ENCODE peak calls at places on chromosomes 3 and 15, in seven cellular contexts. B, E, G, N, K, H and Y are unnamed samples.

GRCh38 chr3:185613016-185613415 is 26.9 kb downstream of the SENP2 start:
- DNase-seq in B (no peak), E (no peak), G (no peak), N (no peak), K (no peak), H (no peak), Y (no peak)

GRCh38 chr3:77147836-77148578 is 108.1 kb downstream of the ROBO2 start:
- DNase-seq in B (no peak), E (no peak), G (no peak), N (no peak), K (no peak), H (no peak), Y (no peak)

GRCh38 chr3:12442654-12443501 is 41.4 kb upstream of the TSEN2 start:
- DNase-seq in B (no peak), E (no peak), G (no peak), N (no peak), K (no peak), H (no peak), Y (no peak)

GRCh38 chr3:12707425-12707824 is 43.5 kb upstream of the RAF1 start:
- DNase-seq in B (no peak), E (peak), G (no peak), N (no peak), K (no peak), H (no peak), Y (peak)

GRCh38 chr15:24858737-24859601 is 95.8 kb upstream of the SNRPN start:
- DNase-seq in B (no peak), E (no peak), G (no peak), N (peak), K (no peak), H (no peak), Y (peak)

GRCh38 chr3:4656646-4657318 is 163.6 kb downstream of the ITPR1 start:
- DNase-seq in B (no peak), E (no peak), G (no peak), N (no peak), K (no peak), H (no peak), Y (no peak)

GRCh38 chr3:196954832-196955231 is 12.5 kb upstream of the NCBP2 start:
- DNase-seq in B (no peak), E (no peak), G (no peak), N (no peak), K (no peak), H (no peak), Y (no peak)

GRCh38 chr15:75673426-75674247 is 25.9 kb downstream of the SNX33 start:
- DNase-seq in B (no peak), E (no peak), G (no peak), N (no peak), K (no peak), H (peak), Y (peak)

GRCh38 chr15:60384526-60385127 is 13.2 kb downstream of the ANXA2 start:
- DNase-seq in B (no peak), E (no peak), G (no peak), N (no peak), K (no peak), H (no peak), Y (no peak)

GRCh38 chr15:60390231-60390630 is 7.6 kb downstream of the ANXA2 start:
- DNase-seq in B (no peak), E (no peak), G (no peak), N (no peak), K (no peak), H (no peak), Y (peak)

GRCh38 chr15:60389261-60390077 is 8.3 kb downstream of the ANXA2 start:
- DNase-seq in B (no peak), E (no peak), G (no peak), N (no peak), K (peak), H (no peak), Y (peak)

GRCh38 chr15:60385620-60386552 is 11.9 kb downstream of the ANXA2 start:
- DNase-seq in B (no peak), E (no peak), G (no peak), N (no peak), K (no peak), H (no peak), Y (peak)

DNA sequence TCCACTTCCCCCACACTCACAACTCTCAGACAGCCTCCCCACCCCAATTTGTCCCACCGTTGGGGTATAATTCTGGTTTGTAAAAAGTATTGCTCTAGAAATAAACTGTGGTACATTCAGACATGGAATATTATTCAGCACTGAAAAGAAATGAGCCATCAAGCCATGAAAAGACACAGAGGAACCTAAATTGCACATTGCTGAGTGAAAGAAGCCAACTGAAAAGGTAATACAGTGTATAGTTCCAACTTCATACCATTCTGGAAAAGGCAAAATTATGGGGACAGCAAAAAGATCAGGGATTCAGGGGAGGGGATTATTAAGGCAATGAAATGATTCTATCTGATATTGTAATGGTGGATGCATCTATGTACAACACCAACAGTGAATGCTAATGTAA is 10.5 kb downstream of the ANXA2 start:
- DNase-seq in B (no peak), E (no peak), G (no peak), N (no peak), K (no peak), H (no peak), Y (no peak)
- H3K4me3 ChIP-seq in B (no peak), E (no peak), G (no peak), N (no peak), K (no peak), H (no peak), Y (no peak)

GRCh38 chr15:50113187-50113505 is 5.9 kb downstream of the ATP8B4 start:
- DNase-seq in B (no peak), E (no peak), G (no peak), N (no peak), K (no peak), H (no peak), Y (no peak)

GRCh38 chr15:50114381-50114780 is 4.7 kb downstream of the ATP8B4 start:
- DNase-seq in B (no peak), E (peak), G (no peak), N (no peak), K (no peak), H (no peak), Y (no peak)

GRCh38 chr15:50119063-50119700 is at the start of gene ATP8B4:
- DNase-seq in B (no peak), E (no peak), G (no peak), N (no peak), K (no peak), H (no peak), Y (no peak)

GRCh38 chr15:50117628-50118027 is 1.4 kb downstream of the ATP8B4 start:
- DNase-seq in B (no peak), E (no peak), G (no peak), N (no peak), K (no peak), H (no peak), Y (no peak)

GRCh38 chr15:50116477-50116876 is 2.6 kb downstream of the ATP8B4 start:
- DNase-seq in B (peak), E (no peak), G (no peak), N (no peak), K (no peak), H (no peak), Y (peak)
- TF ChIP-seq CTCF in B (peak), E (no peak), G (no peak), N (peak), K (peak), H (no peak), Y (peak)

DNA sequence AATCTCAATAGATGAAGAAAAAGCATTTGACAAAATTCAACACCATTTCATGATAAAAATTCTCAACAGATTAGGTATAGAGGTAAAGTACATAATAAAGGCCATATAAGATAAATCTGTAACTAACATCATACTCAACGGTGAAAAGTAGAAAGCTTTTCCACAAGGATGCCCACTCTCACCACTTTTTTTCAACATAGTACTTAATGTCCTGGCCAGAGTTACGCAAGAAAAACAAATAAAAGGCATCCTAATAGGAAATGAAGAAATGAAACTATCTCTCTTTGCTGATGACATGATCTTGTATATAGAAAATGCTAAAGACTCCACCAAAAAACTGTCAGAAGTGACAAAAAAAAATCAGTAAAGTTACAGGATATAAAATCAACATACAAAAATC is 33.0 kb downstream of the THBS1 start:
- DNase-seq in B (no peak), E (no peak), G (no peak), N (no peak), K (no peak), H (no peak), Y (no peak)
- H3K4me3 ChIP-seq in B (no peak), E (no peak), G (no peak), N (no peak), K (no peak), H (no peak), Y (no peak)

GRCh38 chr3:113697192-113698090 is 999 bp upstream of the USF3 start:
- DNase-seq in B (peak), E (no peak), G (peak), N (no peak), K (peak), H (no peak), Y (peak)

GRCh38 chr3:113696658-113697191 is 283 bp upstream of the USF3 start:
- DNase-seq in B (peak), E (peak), G (peak), N (peak), K (peak), H (peak), Y (peak)

GRCh38 chr3:113695426-113695817 is 1.0 kb downstream of the USF3 start:
- DNase-seq in B (peak), E (no peak), G (no peak), N (no peak), K (no peak), H (no peak), Y (peak)

GRCh38 chr3:113698213-113698742 is 1.8 kb upstream of the USF3 start:
- DNase-seq in B (no peak), E (no peak), G (no peak), N (no peak), K (no peak), H (no peak), Y (no peak)

DNA sequence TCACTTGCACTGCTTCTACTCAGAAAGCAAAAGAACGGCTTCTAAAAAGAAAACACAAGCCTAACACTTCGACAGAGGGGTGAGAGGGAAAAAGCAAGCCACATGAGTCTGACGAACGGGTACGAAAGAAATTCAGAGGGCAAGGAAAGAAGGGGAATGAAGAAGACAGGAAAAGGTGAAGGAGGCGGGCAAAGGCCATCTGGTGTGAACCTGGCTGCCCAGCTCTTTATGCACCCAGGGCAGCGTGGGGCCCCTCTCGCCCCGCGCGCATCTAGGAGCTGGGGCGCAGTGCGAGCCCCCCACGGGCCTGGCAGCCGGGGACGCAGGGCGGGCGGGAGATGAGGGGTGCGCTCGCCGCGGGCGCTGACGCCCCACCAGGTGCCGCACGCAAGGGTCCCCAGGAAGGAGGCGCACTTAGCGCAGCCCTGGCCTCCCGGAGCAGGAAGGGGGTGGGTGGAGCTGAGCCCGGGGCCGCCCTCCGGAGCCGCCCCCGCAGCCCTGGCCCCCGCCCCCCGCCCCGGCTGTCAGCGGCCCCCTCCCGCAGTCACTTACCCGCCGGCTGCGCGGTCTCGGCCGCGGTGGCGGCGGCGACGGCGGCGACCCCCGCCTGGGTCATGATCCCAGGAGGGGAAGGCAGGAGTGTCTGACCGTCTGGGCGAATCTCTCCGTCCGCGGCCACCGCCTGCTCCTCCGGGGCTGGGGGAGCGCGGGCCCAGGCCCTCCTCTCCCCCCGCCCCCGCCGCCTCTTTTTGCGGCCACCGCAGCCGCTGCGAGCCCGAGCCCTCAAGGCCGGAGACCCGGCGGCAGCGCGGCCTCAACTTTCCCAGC is at the start of gene USF3:
- DNase-seq in B (peak), E (peak), G (peak), N (no peak), K (peak), H (no peak), Y (peak)
- TF ChIP-seq CTCF in B (peak), E (no peak), G (no peak), N (no peak), K (peak), H (no peak), Y (no peak)

GRCh38 chr3:52052831-52053306 is 3.5 kb downstream of the DUSP7 start:
- DNase-seq in B (peak), E (peak), G (peak), N (peak), K (peak), H (peak), Y (peak)
- H3K4me3 ChIP-seq in B (no peak), E (peak), G (peak), N (peak), K (peak), H (peak), Y (peak)

DNA sequence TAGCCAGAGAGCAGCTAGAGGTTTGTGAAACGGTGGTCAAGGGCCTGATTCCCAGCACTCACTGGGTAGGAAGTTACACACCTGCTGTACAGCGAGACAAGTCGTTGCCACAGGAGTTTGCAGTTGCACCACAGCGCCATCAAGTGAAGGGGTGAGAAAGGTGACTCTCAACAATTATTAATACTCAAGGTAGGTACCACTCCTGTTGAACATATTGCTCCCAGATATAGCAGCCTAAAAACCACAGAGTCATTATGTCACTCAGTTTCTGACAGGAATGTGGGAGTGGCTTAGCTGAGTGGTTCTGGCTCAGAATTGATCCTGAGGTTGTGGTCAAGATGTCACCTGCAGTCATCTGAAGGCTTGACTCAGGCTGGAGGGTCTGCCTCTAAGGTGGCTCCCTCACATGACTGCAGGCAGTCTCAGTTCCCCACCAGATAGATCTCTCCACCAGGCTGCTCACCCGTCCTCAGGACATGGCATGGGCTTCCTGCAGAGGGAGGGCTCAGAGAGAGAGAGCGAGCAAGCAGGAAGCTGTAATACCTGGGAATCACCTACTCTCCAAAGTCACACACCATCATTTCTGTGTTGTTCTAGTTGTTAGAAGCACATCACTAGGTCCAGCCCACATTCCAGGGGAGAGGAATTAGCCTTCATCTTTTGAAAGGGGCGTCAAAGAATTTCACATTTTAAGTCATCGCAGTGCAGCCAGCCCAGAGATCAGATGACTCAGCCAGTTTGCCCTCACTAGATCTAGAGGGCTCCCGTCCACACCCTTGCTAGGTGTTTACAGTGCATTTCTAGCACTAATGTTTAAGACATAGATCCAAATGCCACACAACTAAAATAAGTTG is 17.0 kb upstream of the ANO10 start:
- DNase-seq in B (peak), E (no peak), G (no peak), N (no peak), K (no peak), H (no peak), Y (no peak)
- TF ChIP-seq CTCF in B (peak), E (no peak), G (no peak), N (peak), K (peak), H (no peak), Y (no peak)

GRCh38 chr3:102180291-102180931 is 254.4 kb upstream of the ZPLD1 start:
- DNase-seq in B (no peak), E (no peak), G (no peak), N (peak), K (no peak), H (no peak), Y (peak)
- H3K4me3 ChIP-seq in B (no peak), E (no peak), G (no peak), N (no peak), K (no peak), H (peak), Y (no peak)

DNA sequence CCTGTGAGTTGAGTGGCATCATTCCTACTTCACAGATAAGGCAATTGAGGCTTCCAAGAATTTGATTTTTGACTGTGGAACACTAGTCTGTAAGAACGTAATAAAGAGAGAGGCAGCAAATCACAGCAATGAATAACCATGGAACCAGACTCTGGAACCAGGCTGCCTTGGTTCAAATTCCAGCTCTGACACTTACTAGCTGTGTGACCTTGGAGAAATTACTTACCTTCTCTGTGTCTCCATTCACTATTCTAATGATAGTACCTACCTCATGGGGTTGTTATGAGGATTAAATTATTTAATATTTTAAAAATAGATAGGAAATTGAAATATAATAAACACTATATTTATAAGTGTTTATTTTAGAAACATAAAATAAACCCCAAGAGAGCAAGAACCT is 12.6 kb upstream of the IGDCC3 start:
- DNase-seq in B (no peak), E (no peak), G (no peak), N (no peak), K (no peak), H (no peak), Y (no peak)
- TF ChIP-seq CTCF in B (no peak), E (no peak), G (no peak), N (no peak), K (no peak), H (no peak), Y (no peak)

GRCh38 chr3:127748754-127749327 is 73.5 kb downstream of the MGLL start:
- DNase-seq in B (no peak), E (no peak), G (no peak), N (no peak), K (no peak), H (no peak), Y (peak)
- H3K4me3 ChIP-seq in B (no peak), E (no peak), G (no peak), N (no peak), K (no peak), H (no peak), Y (no peak)